ENCODE peak calls at places on chromosomes 3 and 15, in seven cellular contexts. H is GM04504, N is NCI-H2029, W is mucosa of gallbladder, C is stomach, P is IMR-90, V is H7. D is an unnamed sample.
A peak's percentile ranks its signal among the peaks of the same experiment; 100 is the strongest.

GRCh38 chr3:152938974-152939636 is 104.2 kb downstream of the P2RY1 start:
- DNase-seq in V (no peak), H (no peak), W (no peak), C (no peak), N (no peak), P (no peak), D (no peak)

GRCh38 chr3:23712656-23713559 is 92.8 kb upstream of the UBE2E1 start:
- DNase-seq in H (peak; percentile 95), W (peak; percentile 42), P (peak; percentile 96), V (peak; percentile 70), N (peak; percentile 39), C (no peak), D (peak; percentile 73)

GRCh38 chr3:49804141-49805041 is 1.3 kb downstream of the INKA1 start:
- DNase-seq in H (no peak), C (no peak), P (no peak), V (peak; percentile 43), W (no peak), N (no peak), D (no peak)

GRCh38 chr3:30631237-30631961 is 25.0 kb downstream of the TGFBR2 start:
- DNase-seq in H (no peak), W (no peak), C (no peak), P (no peak), V (no peak), N (no peak), D (no peak)

GRCh38 chr15:97903560-97904195 is 56.8 kb upstream of the ARRDC4 start:
- DNase-seq in C (no peak), P (no peak), W (no peak), N (no peak), V (no peak), H (no peak), D (no peak)

GRCh38 chr3:185552358-185552877 is at the start of gene LIPH:
- DNase-seq in W (peak; percentile 49), N (peak; percentile 62), H (no peak), P (peak; percentile 30), C (peak; percentile 74), V (peak; percentile 51), D (no peak)

GRCh38 chr3:53016236-53016635 is 29.6 kb downstream of the SFMBT1 start:
- DNase-seq in C (no peak), V (no peak), P (peak; percentile 28), N (no peak), H (no peak), W (no peak), D (no peak)

GRCh38 chr15:33309602-33310276 is 1.0 kb upstream of the RYR3 start:
- DNase-seq in N (no peak), W (no peak), P (no peak), H (no peak), V (peak; percentile 57), C (no peak), D (no peak)

GRCh38 chr15:72847033-72847432 is 63.5 kb upstream of the ADPGK start:
- DNase-seq in V (no peak), P (no peak), W (no peak), C (no peak), H (no peak), N (no peak), D (no peak)

GRCh38 chr15:96353931-96354730 is 23.6 kb downstream of the NR2F2 start:
- DNase-seq in P (peak; percentile 60), V (peak; percentile 92), H (no peak), N (no peak), W (peak; percentile 61), C (peak; percentile 68), D (no peak)

GRCh38 chr3:188439080-188439479 is 285.1 kb downstream of the LPP start:
- DNase-seq in W (no peak), H (no peak), N (no peak), C (no peak), V (no peak), P (no peak), D (no peak)

GRCh38 chr3:22731901-22732300 is 471.2 kb upstream of the UBE2E2 start:
- DNase-seq in P (no peak), W (no peak), N (no peak), C (no peak), V (no peak), H (no peak), D (no peak)

GRCh38 chr15:80978685-80979084 is 10.9 kb downstream of the MESD start:
- DNase-seq in C (no peak), H (no peak), P (peak; percentile 61), N (no peak), W (no peak), V (no peak), D (no peak)

GRCh38 chr3:160023476-160023875 is 34.8 kb downstream of the IL12A start:
- DNase-seq in W (no peak), C (no peak), H (no peak), N (no peak), V (no peak), P (peak; percentile 84), D (no peak)

GRCh38 chr3:159605101-159605500 is 383.5 kb upstream of the IL12A start:
- DNase-seq in H (no peak), W (no peak), V (no peak), P (no peak), N (no peak), C (no peak), D (no peak)

GRCh38 chr15:73928971-73929627 is 2.8 kb downstream of the LOXL1 start:
- DNase-seq in N (no peak), W (no peak), H (no peak), P (no peak), V (no peak), C (no peak), D (no peak)

GRCh38 chr15:40100947-40101905 is 7.5 kb downstream of the BMF start:
- DNase-seq in W (peak; percentile 54), P (peak; percentile 50), H (no peak), C (no peak), N (no peak), V (no peak), D (no peak)

GRCh38 chr3:186307594-186307993 is 54.4 kb downstream of the DGKG start:
- DNase-seq in W (no peak), H (no peak), P (peak; percentile 52), C (no peak), V (no peak), N (no peak), D (no peak)

GRCh38 chr3:114221165-114221880 is 16.1 kb downstream of the ZNF80 start:
- DNase-seq in N (no peak), V (no peak), C (no peak), P (no peak), W (no peak), H (no peak), D (no peak)

GRCh38 chr3:122132949-122133540 is 50.4 kb upstream of the CASR start:
- DNase-seq in W (peak; percentile 58), V (no peak), C (no peak), H (no peak), P (no peak), N (no peak), D (no peak)

GRCh38 chr3:16419640-16420039 is 93.9 kb downstream of the RFTN1 start:
- DNase-seq in W (no peak), P (peak; percentile 55), C (no peak), N (no peak), H (no peak), V (no peak), D (no peak)

GRCh38 chr3:127988770-127989518 is 63.3 kb upstream of the SEC61A1 start:
- DNase-seq in V (no peak), C (no peak), W (no peak), H (no peak), P (no peak), N (no peak), D (no peak)

GRCh38 chr3:143277531-143277930 is 158.0 kb downstream of the CHST2 start:
- DNase-seq in V (no peak), H (no peak), P (no peak), N (no peak), C (no peak), W (no peak), D (no peak)

GRCh38 chr3:193869221-193870201 is 266.4 kb upstream of the HES1 start:
- DNase-seq in W (peak; percentile 71), P (peak; percentile 91), N (no peak), V (peak; percentile 82), H (peak; percentile 52), C (no peak), D (no peak)

GRCh38 chr15:71853543-71853942 is 43.2 kb downstream of the NR2E3 start:
- DNase-seq in P (no peak), W (no peak), V (no peak), N (no peak), H (no peak), C (no peak), D (no peak)

GRCh38 chr15:76566276-76566675 is 229.7 kb downstream of the ISL2 start:
- DNase-seq in W (no peak), N (peak; percentile 19), P (peak; percentile 82), C (no peak), H (no peak), V (no peak), D (no peak)

GRCh38 chr3:133047980-133048379 is 9.8 kb downstream of the TMEM108 start:
- DNase-seq in H (no peak), N (no peak), W (no peak), P (no peak), C (no peak), V (no peak), D (no peak)

GRCh38 chr3:69649713-69650419 is 89.4 kb upstream of the MITF start:
- DNase-seq in C (no peak), H (no peak), W (no peak), V (no peak), N (no peak), P (peak; percentile 47), D (no peak)

GRCh38 chr15:89447676-89448075 is 48.7 kb downstream of the RHCG start:
- DNase-seq in V (no peak), P (no peak), H (no peak), N (no peak), W (no peak), C (no peak), D (no peak)

GRCh38 chr3:189071452-189071851 is 100.3 kb upstream of the TPRG1 start:
- DNase-seq in C (no peak), P (no peak), H (no peak), N (no peak), V (no peak), W (no peak), D (no peak)

GRCh38 chr3:21803604-21804003 is 52.6 kb upstream of the ZNF385D start:
- DNase-seq in W (no peak), V (no peak), C (no peak), P (no peak), N (no peak), H (no peak), D (no peak)

GRCh38 chr3:125916376-125916978 is 52.5 kb upstream of the ROPN1B start:
- DNase-seq in C (peak; percentile 99), V (peak; percentile 95), N (peak; percentile 96), P (peak; percentile 91), W (no peak), H (peak; percentile 87), D (no peak)

GRCh38 chr15:28456476-28457395 is 76.0 kb downstream of the GOLGA8G start:
- DNase-seq in W (peak; percentile 15), N (no peak), C (no peak), P (peak; percentile 0), H (no peak), V (peak; percentile 37), D (no peak)

D was measured in iPS DF 6.9.